ENCODE peak calls at places on chromosomes 5 and 9, in six cellular contexts. K, N, G, A, U and T are unnamed samples.

GRCh38 chr9:123871781-123872180 is 58.1 kb downstream of the DENND1A start:
- DNase-seq in K (no peak), N (no peak), G (no peak), A (no peak), U (no peak), T (no peak)

GRCh38 chr5:103357636-103358035 is 99.1 kb downstream of the MACIR start:
- DNase-seq in K (no peak), N (no peak), G (no peak), A (no peak), U (no peak), T (no peak)

GRCh38 chr5:163529698-163530097 is 24.3 kb downstream of the MAT2B start:
- DNase-seq in K (no peak), N (no peak), G (no peak), A (no peak), U (no peak), T (no peak)

GRCh38 chr5:95718203-95718602 is 12.9 kb upstream of the RHOBTB3 start:
- DNase-seq in K (no peak), N (no peak), G (no peak), A (peak; percentile 54), U (no peak), T (peak; percentile 58)

GRCh38 chr9:69325409-69326212 is 596 bp downstream of the ENTREP1 start:
- DNase-seq in K (peak; percentile 45), N (no peak), G (peak; percentile 25), A (no peak), U (no peak), T (peak; percentile 35)

GRCh38 chr9:6956796-6957355 is 199.1 kb downstream of the KDM4C start:
- DNase-seq in K (no peak), N (no peak), G (no peak), A (no peak), U (no peak), T (no peak)

GRCh38 chr9:132114102-132114707 is 34.5 kb upstream of the MED27 start:
- DNase-seq in K (peak; percentile 61), N (peak; percentile 7), G (peak; percentile 65), A (peak; percentile 48), U (peak; percentile 66), T (peak; percentile 88)

GRCh38 chr5:34001231-34001935 is 6.5 kb downstream of the AMACR start:
- DNase-seq in K (peak; percentile 78), N (no peak), G (peak; percentile 57), A (no peak), U (peak; percentile 83), T (peak; percentile 28)

GRCh38 chr5:120304653-120305052 is 159.4 kb upstream of the PRR16 start:
- DNase-seq in K (no peak), N (no peak), G (no peak), A (no peak), U (peak; percentile 71), T (peak; percentile 27)

GRCh38 chr5:4555739-4556285 is 584.3 kb upstream of the ADAMTS16 start:
- DNase-seq in K (no peak), N (no peak), G (no peak), A (no peak), U (no peak), T (peak; percentile 55)